ENCODE peak calls at places on chromosomes 12 and 14, in nine cellular contexts. T is substantia nigra; Z is coronary artery; S is CD4-positive, alpha-beta T cell; P is left ventricle myocardium inferior; D is IMR-90; Y is PC-3; A is CD8-positive, alpha-beta memory T cell; C is effector memory CD4-positive, alpha-beta T cell. G is an unnamed sample.

GRCh38 chr12:116015525-116015924 is 262.0 kb downstream of the MED13L start:
- DNase-seq in T (no peak), Z (no peak), S (no peak), P (no peak), D (peak; percentile 68), Y (peak; percentile 74), A (no peak), C (no peak), G (no peak)

GRCh38 chr12:18631339-18631738 is 106.5 kb downstream of the PLCZ1 start:
- DNase-seq in T (no peak), Z (no peak), S (no peak), P (no peak), D (no peak), Y (no peak), A (no peak), C (no peak), G (no peak)

GRCh38 chr14:49962616-49963015 is 69.7 kb downstream of the ARF6 start:
- DNase-seq in T (no peak), Z (no peak), S (no peak), P (no peak), D (no peak), Y (peak; percentile 97), A (no peak), C (no peak), G (no peak)

GRCh38 chr14:22492601-22493000 is 96.4 kb downstream of the DAD1 start:
- DNase-seq in T (no peak), Z (no peak), S (peak; percentile 34), P (no peak), D (no peak), Y (no peak), A (no peak), C (no peak), G (no peak)

GRCh38 chr14:37320106-37320505 is 122.4 kb downstream of the MIPOL1 start:
- DNase-seq in T (no peak), Z (no peak), S (no peak), P (no peak), D (no peak), Y (peak; percentile 70), A (no peak), C (no peak), G (no peak)

GRCh38 chr12:85920324-85920947 is 46.3 kb downstream of the NTS start:
- DNase-seq in T (no peak), Z (no peak), S (no peak), P (no peak), D (peak; percentile 6), Y (peak; percentile 78), A (no peak), C (no peak), G (no peak)

GRCh38 chr14:75871181-75871880 is 110.5 kb downstream of the TGFB3 start:
- DNase-seq in T (no peak), Z (no peak), S (no peak), P (no peak), D (peak; percentile 58), Y (no peak), A (no peak), C (no peak), G (no peak)

GRCh38 chr12:15830538-15830937 is 41.4 kb upstream of the EPS8 start:
- DNase-seq in T (no peak), Z (no peak), S (no peak), P (no peak), D (peak; percentile 82), Y (no peak), A (no peak), C (no peak), G (no peak)

GRCh38 chr12:108772896-108773797 is 41.8 kb upstream of the CORO1C start:
- DNase-seq in T (no peak), Z (no peak), S (no peak), P (no peak), D (no peak), Y (no peak), A (no peak), C (no peak), G (no peak)

DNA sequence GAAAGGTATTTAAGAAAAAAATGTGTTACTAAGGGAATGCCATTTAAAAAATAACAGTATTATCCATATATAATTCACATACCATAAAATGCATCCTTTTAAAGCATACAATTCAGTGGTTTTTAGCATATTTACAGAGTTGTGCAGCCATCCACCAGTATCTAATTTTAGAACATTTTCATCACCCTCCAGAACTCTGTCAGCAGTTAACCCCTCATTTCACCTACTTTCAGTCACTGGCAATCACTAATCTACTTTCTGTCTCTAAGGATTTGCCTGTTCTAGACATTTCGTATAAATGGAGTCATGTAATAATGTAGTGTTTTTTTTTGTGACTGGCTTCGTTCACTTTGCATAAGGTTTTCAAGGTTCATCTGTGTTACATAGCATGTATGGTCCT is 33.4 kb downstream of the TBC1D15 start:
- DNase-seq in T (no peak), Z (no peak), S (no peak), P (no peak), D (no peak), Y (no peak), A (no peak), C (no peak), G (no peak)
- H3K27ac ChIP-seq in T (no peak overlapping the region), Z (no peak overlapping the region), S (no peak overlapping the region), P (no peak overlapping the region), D (no peak overlapping the region), Y (no peak overlapping the region), A (no peak overlapping the region), C (no peak overlapping the region), G (no peak overlapping the region)

GRCh38 chr12:22974865-22975264 is 349.9 kb downstream of the ETNK1 start:
- DNase-seq in T (no peak), Z (no peak), S (no peak), P (no peak), D (peak; percentile 94), Y (peak; percentile 50), A (no peak), C (no peak), G (no peak)

GRCh38 chr12:22971247-22971646 is 346.3 kb downstream of the ETNK1 start:
- DNase-seq in T (no peak), Z (no peak), S (no peak), P (no peak), D (no peak), Y (no peak), A (no peak), C (no peak), G (no peak)

GRCh38 chr12:22969521-22969920 is 344.6 kb downstream of the ETNK1 start:
- DNase-seq in T (no peak), Z (no peak), S (no peak), P (no peak), D (no peak), Y (no peak), A (no peak), C (no peak), G (no peak)

DNA sequence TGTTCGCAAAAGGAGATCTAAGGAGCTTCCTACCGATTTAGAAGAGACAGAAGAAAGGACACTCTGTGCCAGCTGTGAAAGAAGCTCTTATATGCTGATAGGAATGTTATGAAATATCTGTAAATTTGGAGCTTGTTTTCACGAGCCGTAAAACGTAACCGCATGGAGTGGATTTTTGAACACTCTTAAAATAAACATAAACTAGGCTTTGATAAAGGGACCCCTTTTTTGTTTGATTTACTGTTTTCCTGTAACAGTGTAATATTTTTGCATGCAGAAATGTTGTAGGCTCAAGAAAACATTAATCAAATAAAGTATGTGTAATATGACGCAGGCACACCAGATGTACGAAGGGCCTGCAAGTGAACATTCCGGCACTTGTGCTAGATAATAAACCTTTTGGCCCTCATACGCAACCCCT is 346.8 kb downstream of the ETNK1 start:
- DNase-seq in T (no peak), Z (no peak), S (no peak), P (no peak), D (peak; percentile 55), Y (no peak), A (no peak), C (no peak), G (no peak)
- H3K27ac ChIP-seq in T (no peak overlapping the region), Z (no peak overlapping the region), S (no peak overlapping the region), P (no peak overlapping the region), D (no peak overlapping the region), Y (no peak overlapping the region), A (no peak overlapping the region), C (no peak overlapping the region), G (no peak overlapping the region)

GRCh38 chr12:77687346-77687745 is 143.3 kb upstream of the NAV3 start:
- DNase-seq in T (no peak), Z (no peak), S (no peak), P (no peak), D (no peak), Y (no peak), A (no peak), C (no peak), G (no peak)
- H3K27ac ChIP-seq in T (no peak overlapping the region), Z (no peak overlapping the region), S (no peak overlapping the region), P (no peak overlapping the region), D (no peak overlapping the region), Y (no peak overlapping the region), A (no peak overlapping the region), C (no peak overlapping the region), G (no peak overlapping the region)

GRCh38 chr12:45909041-45909713 is 81.2 kb downstream of the SCAF11 start:
- DNase-seq in T (no peak), Z (no peak), S (no peak), P (no peak), D (peak; percentile 78), Y (no peak), A (no peak), C (no peak), G (no peak)
- H3K27ac ChIP-seq in T (no peak overlapping the region), Z (no peak overlapping the region), S (no peak overlapping the region), P (no peak overlapping the region), D (peak overlapping the region; percentile 57), Y (no peak overlapping the region), A (no peak overlapping the region), C (no peak overlapping the region), G (no peak overlapping the region)

GRCh38 chr12:57142121-57142520 is 5.3 kb downstream of the LRP1-AS start:
- DNase-seq in T (no peak), Z (no peak), S (no peak), P (no peak), D (no peak), Y (no peak), A (no peak), C (no peak), G (no peak)
- H3K27ac ChIP-seq in T (peak overlapping the region; percentile 61), Z (peak overlapping the region; percentile 72), S (no peak overlapping the region), P (peak overlapping the region; percentile 99), D (no peak overlapping the region), Y (no peak overlapping the region), A (no peak overlapping the region), C (no peak overlapping the region), G (peak overlapping the region; percentile 81)

GRCh38 chr12:58576071-58576470 is 344.2 kb downstream of the LRIG3 start:
- DNase-seq in T (no peak), Z (no peak), S (no peak), P (no peak), D (peak; percentile 7), Y (no peak), A (no peak), C (no peak), G (no peak)

GRCh38 chr12:58575281-58575680 is 345.0 kb downstream of the LRIG3 start:
- DNase-seq in T (no peak), Z (no peak), S (no peak), P (no peak), D (peak; percentile 94), Y (peak; percentile 34), A (no peak), C (no peak), G (no peak)

GRCh38 chr12:58580095-58580494 is 340.2 kb downstream of the LRIG3 start:
- DNase-seq in T (no peak), Z (no peak), S (no peak), P (no peak), D (peak; percentile 25), Y (peak; percentile 48), A (no peak), C (no peak), G (no peak)

GRCh38 chr12:58576965-58577364 is 343.3 kb downstream of the LRIG3 start:
- DNase-seq in T (no peak), Z (no peak), S (no peak), P (no peak), D (no peak), Y (no peak), A (no peak), C (no peak), G (no peak)
- H3K27ac ChIP-seq in T (no peak overlapping the region), Z (no peak overlapping the region), S (no peak overlapping the region), P (no peak overlapping the region), D (no peak overlapping the region), Y (no peak overlapping the region), A (no peak overlapping the region), C (no peak overlapping the region), G (no peak overlapping the region)

G was measured in caudate nucleus.